ENCODE peak calls at places on chromosome 9, in seven cellular contexts. One of them, this sample, is unnamed.

GRCh38 chr9:70602364-70603019 is 188.0 kb upstream of the KLF9 start:
- DNase-seq in AG08396: peak; percentile 55
- DNase-seq in Panc1: peak; percentile 39
- DNase-seq in tibial artery: peak; percentile 61
- DNase-seq in T follicular helper cell: peak; percentile 3
- DNase-seq in posterior vena cava: no peak
- DNase-seq in activated T-cell treated with anti-CD3 and anti-CD28 coated beads, Interleukin-2, amount 50 U/mL, for 48 hours: peak; percentile 61
- DNase-seq in this sample: no peak

GRCh38 chr9:120299785-120300184 is 280.2 kb downstream of the CDK5RAP2 start:
- DNase-seq in activated T-cell treated with anti-CD3 and anti-CD28 coated beads, Interleukin-2, amount 50 U/mL, for 48 hours: no peak
- DNase-seq in Panc1: no peak
- DNase-seq in AG08396: no peak
- DNase-seq in tibial artery: no peak
- DNase-seq in T follicular helper cell: no peak
- DNase-seq in posterior vena cava: no peak
- DNase-seq in this sample: no peak

GRCh38 chr9:128882677-128883590 is 1.0 kb downstream of the LRRC8A start:
- DNase-seq in Panc1: no peak
- DNase-seq in AG08396: no peak
- DNase-seq in T follicular helper cell: no peak
- DNase-seq in posterior vena cava: no peak
- DNase-seq in tibial artery: no peak
- DNase-seq in activated T-cell treated with anti-CD3 and anti-CD28 coated beads, Interleukin-2, amount 50 U/mL, for 48 hours: peak; percentile 53
- DNase-seq in this sample: no peak

GRCh38 chr9:131610231-131610761 is 65.0 kb downstream of the PRRT1B start:
- DNase-seq in posterior vena cava: no peak
- DNase-seq in T follicular helper cell: no peak
- DNase-seq in Panc1: no peak
- DNase-seq in tibial artery: peak; percentile 79
- DNase-seq in activated T-cell treated with anti-CD3 and anti-CD28 coated beads, Interleukin-2, amount 50 U/mL, for 48 hours: no peak
- DNase-seq in AG08396: peak; percentile 74
- DNase-seq in this sample: no peak

GRCh38 chr9:23587903-23588302 is 238.1 kb downstream of the ELAVL2 start:
- DNase-seq in Panc1: no peak
- DNase-seq in AG08396: no peak
- DNase-seq in activated T-cell treated with anti-CD3 and anti-CD28 coated beads, Interleukin-2, amount 50 U/mL, for 48 hours: no peak
- DNase-seq in tibial artery: no peak
- DNase-seq in posterior vena cava: no peak
- DNase-seq in T follicular helper cell: no peak
- DNase-seq in this sample: no peak

GRCh38 chr9:21796768-21797167 is 5.7 kb upstream of the MTAP start:
- DNase-seq in posterior vena cava: no peak
- DNase-seq in Panc1: no peak
- DNase-seq in tibial artery: no peak
- DNase-seq in activated T-cell treated with anti-CD3 and anti-CD28 coated beads, Interleukin-2, amount 50 U/mL, for 48 hours: no peak
- DNase-seq in AG08396: no peak
- DNase-seq in T follicular helper cell: no peak
- DNase-seq in this sample: no peak

GRCh38 chr9:94720846-94721549 is 5.5 kb upstream of the AOPEP start:
- DNase-seq in posterior vena cava: no peak
- DNase-seq in activated T-cell treated with anti-CD3 and anti-CD28 coated beads, Interleukin-2, amount 50 U/mL, for 48 hours: no peak
- DNase-seq in AG08396: no peak
- DNase-seq in tibial artery: no peak
- DNase-seq in Panc1: no peak
- DNase-seq in T follicular helper cell: no peak
- DNase-seq in this sample: no peak

GRCh38 chr9:131747352-131747751 is 7.5 kb upstream of the RAPGEF1 start:
- DNase-seq in T follicular helper cell: no peak
- DNase-seq in posterior vena cava: no peak
- DNase-seq in tibial artery: no peak
- DNase-seq in activated T-cell treated with anti-CD3 and anti-CD28 coated beads, Interleukin-2, amount 50 U/mL, for 48 hours: no peak
- DNase-seq in AG08396: peak; percentile 40
- DNase-seq in Panc1: no peak
- DNase-seq in this sample: no peak

GRCh38 chr9:134433101-134433500 is 106.8 kb downstream of the RXRA start:
- DNase-seq in Panc1: no peak
- DNase-seq in activated T-cell treated with anti-CD3 and anti-CD28 coated beads, Interleukin-2, amount 50 U/mL, for 48 hours: no peak
- DNase-seq in tibial artery: peak; percentile 54
- DNase-seq in T follicular helper cell: no peak
- DNase-seq in AG08396: peak; percentile 73
- DNase-seq in posterior vena cava: no peak
- DNase-seq in this sample: no peak

GRCh38 chr9:101758300-101758930 is 20.0 kb upstream of the GRIN3A start:
- DNase-seq in posterior vena cava: no peak
- DNase-seq in T follicular helper cell: no peak
- DNase-seq in AG08396: no peak
- DNase-seq in Panc1: no peak
- DNase-seq in activated T-cell treated with anti-CD3 and anti-CD28 coated beads, Interleukin-2, amount 50 U/mL, for 48 hours: no peak
- DNase-seq in tibial artery: no peak
- DNase-seq in this sample: no peak

GRCh38 chr9:92726971-92727715 is 37.5 kb downstream of the BICD2 start:
- DNase-seq in T follicular helper cell: no peak
- DNase-seq in activated T-cell treated with anti-CD3 and anti-CD28 coated beads, Interleukin-2, amount 50 U/mL, for 48 hours: no peak
- DNase-seq in AG08396: no peak
- DNase-seq in Panc1: no peak
- DNase-seq in tibial artery: no peak
- DNase-seq in posterior vena cava: peak; percentile 31
- DNase-seq in this sample: no peak

GRCh38 chr9:136138566-136138965 is 19.9 kb upstream of the TMEM250 start:
- DNase-seq in tibial artery: no peak
- DNase-seq in posterior vena cava: no peak
- DNase-seq in T follicular helper cell: peak; percentile 17
- DNase-seq in activated T-cell treated with anti-CD3 and anti-CD28 coated beads, Interleukin-2, amount 50 U/mL, for 48 hours: peak; percentile 70
- DNase-seq in Panc1: no peak
- DNase-seq in AG08396: no peak
- DNase-seq in this sample: no peak

GRCh38 chr9:12774861-12775367 is at the start of gene LURAP1L:
- DNase-seq in Panc1: no peak
- DNase-seq in activated T-cell treated with anti-CD3 and anti-CD28 coated beads, Interleukin-2, amount 50 U/mL, for 48 hours: no peak
- DNase-seq in tibial artery: peak; percentile 60
- DNase-seq in posterior vena cava: no peak
- DNase-seq in T follicular helper cell: no peak
- DNase-seq in AG08396: peak; percentile 60
- DNase-seq in this sample: no peak

GRCh38 chr9:85212887-85213286 is 528.9 kb downstream of the AGTPBP1 start:
- DNase-seq in Panc1: no peak
- DNase-seq in T follicular helper cell: no peak
- DNase-seq in tibial artery: no peak
- DNase-seq in activated T-cell treated with anti-CD3 and anti-CD28 coated beads, Interleukin-2, amount 50 U/mL, for 48 hours: no peak
- DNase-seq in posterior vena cava: no peak
- DNase-seq in AG08396: no peak
- DNase-seq in this sample: no peak

GRCh38 chr9:29006603-29007002 is 1433.3 kb upstream of the C9orf72 start:
- DNase-seq in posterior vena cava: no peak
- DNase-seq in T follicular helper cell: no peak
- DNase-seq in tibial artery: no peak
- DNase-seq in activated T-cell treated with anti-CD3 and anti-CD28 coated beads, Interleukin-2, amount 50 U/mL, for 48 hours: no peak
- DNase-seq in Panc1: no peak
- DNase-seq in AG08396: no peak
- DNase-seq in this sample: no peak

GRCh38 chr9:91935066-91935729 is 14.8 kb downstream of the ROR2 start:
- DNase-seq in posterior vena cava: no peak
- DNase-seq in T follicular helper cell: no peak
- DNase-seq in AG08396: no peak
- DNase-seq in tibial artery: no peak
- DNase-seq in activated T-cell treated with anti-CD3 and anti-CD28 coated beads, Interleukin-2, amount 50 U/mL, for 48 hours: no peak
- DNase-seq in Panc1: no peak
- DNase-seq in this sample: no peak

GRCh38 chr9:100714372-100715099 is 136.7 kb downstream of the CAVIN4 start:
- DNase-seq in AG08396: peak; percentile 72
- DNase-seq in Panc1: peak; percentile 20
- DNase-seq in posterior vena cava: no peak
- DNase-seq in activated T-cell treated with anti-CD3 and anti-CD28 coated beads, Interleukin-2, amount 50 U/mL, for 48 hours: peak; percentile 63
- DNase-seq in T follicular helper cell: no peak
- DNase-seq in tibial artery: no peak
- DNase-seq in this sample: no peak

GRCh38 chr9:15205632-15206243 is 101.3 kb downstream of the TTC39B start:
- DNase-seq in AG08396: no peak
- DNase-seq in activated T-cell treated with anti-CD3 and anti-CD28 coated beads, Interleukin-2, amount 50 U/mL, for 48 hours: no peak
- DNase-seq in T follicular helper cell: no peak
- DNase-seq in posterior vena cava: no peak
- DNase-seq in Panc1: no peak
- DNase-seq in tibial artery: no peak
- DNase-seq in this sample: no peak

GRCh38 chr9:87140605-87141109 is 193.4 kb upstream of the GAS1 start:
- DNase-seq in activated T-cell treated with anti-CD3 and anti-CD28 coated beads, Interleukin-2, amount 50 U/mL, for 48 hours: no peak
- DNase-seq in AG08396: no peak
- DNase-seq in Panc1: no peak
- DNase-seq in T follicular helper cell: no peak
- DNase-seq in tibial artery: no peak
- DNase-seq in posterior vena cava: no peak
- DNase-seq in this sample: no peak

GRCh38 chr9:135376511-135377173 is 102.9 kb upstream of the PPP1R26 start:
- DNase-seq in AG08396: no peak
- DNase-seq in T follicular helper cell: no peak
- DNase-seq in posterior vena cava: no peak
- DNase-seq in tibial artery: no peak
- DNase-seq in activated T-cell treated with anti-CD3 and anti-CD28 coated beads, Interleukin-2, amount 50 U/mL, for 48 hours: no peak
- DNase-seq in Panc1: no peak
- DNase-seq in this sample: no peak

GRCh38 chr9:92728831-92729734 is 35.5 kb downstream of the BICD2 start:
- DNase-seq in posterior vena cava: no peak
- DNase-seq in AG08396: peak; percentile 63
- DNase-seq in activated T-cell treated with anti-CD3 and anti-CD28 coated beads, Interleukin-2, amount 50 U/mL, for 48 hours: no peak
- DNase-seq in Panc1: no peak
- DNase-seq in T follicular helper cell: no peak
- DNase-seq in tibial artery: no peak
- DNase-seq in this sample: no peak

GRCh38 chr9:77922587-77922986 is 109.0 kb downstream of the GNAQ start:
- DNase-seq in Panc1: no peak
- DNase-seq in posterior vena cava: no peak
- DNase-seq in T follicular helper cell: no peak
- DNase-seq in AG08396: no peak
- DNase-seq in activated T-cell treated with anti-CD3 and anti-CD28 coated beads, Interleukin-2, amount 50 U/mL, for 48 hours: no peak
- DNase-seq in tibial artery: no peak
- DNase-seq in this sample: no peak

GRCh38 chr9:133184971-133185370 is 21.3 kb upstream of the GBGT1 start:
- DNase-seq in posterior vena cava: no peak
- DNase-seq in Panc1: peak; percentile 27
- DNase-seq in tibial artery: no peak
- DNase-seq in activated T-cell treated with anti-CD3 and anti-CD28 coated beads, Interleukin-2, amount 50 U/mL, for 48 hours: peak; percentile 63
- DNase-seq in T follicular helper cell: no peak
- DNase-seq in AG08396: peak; percentile 58
- DNase-seq in this sample: no peak

GRCh38 chr9:119026120-119026519 is 343.1 kb downstream of the BRINP1 start:
- DNase-seq in AG08396: no peak
- DNase-seq in Panc1: no peak
- DNase-seq in tibial artery: peak; percentile 72
- DNase-seq in posterior vena cava: peak; percentile 88
- DNase-seq in activated T-cell treated with anti-CD3 and anti-CD28 coated beads, Interleukin-2, amount 50 U/mL, for 48 hours: no peak
- DNase-seq in T follicular helper cell: no peak
- DNase-seq in this sample: no peak

GRCh38 chr9:94472766-94473165 is 82.1 kb upstream of the PCAT7 start:
- DNase-seq in Panc1: no peak
- DNase-seq in posterior vena cava: no peak
- DNase-seq in tibial artery: no peak
- DNase-seq in activated T-cell treated with anti-CD3 and anti-CD28 coated beads, Interleukin-2, amount 50 U/mL, for 48 hours: no peak
- DNase-seq in T follicular helper cell: no peak
- DNase-seq in AG08396: no peak
- DNase-seq in this sample: no peak

GRCh38 chr9:91972076-91972626 is 22.1 kb upstream of the ROR2 start:
- DNase-seq in posterior vena cava: no peak
- DNase-seq in T follicular helper cell: no peak
- DNase-seq in AG08396: no peak
- DNase-seq in Panc1: no peak
- DNase-seq in activated T-cell treated with anti-CD3 and anti-CD28 coated beads, Interleukin-2, amount 50 U/mL, for 48 hours: no peak
- DNase-seq in tibial artery: no peak
- DNase-seq in this sample: no peak

GRCh38 chr9:69180670-69181069 is 6.6 kb downstream of the TJP2 start:
- DNase-seq in Panc1: peak; percentile 78
- DNase-seq in posterior vena cava: no peak
- DNase-seq in activated T-cell treated with anti-CD3 and anti-CD28 coated beads, Interleukin-2, amount 50 U/mL, for 48 hours: peak; percentile 62
- DNase-seq in AG08396: peak; percentile 89
- DNase-seq in T follicular helper cell: no peak
- DNase-seq in tibial artery: peak; percentile 64
- DNase-seq in this sample: no peak